ENCODE peak calls at places on chromosomes 16 and 17, in seven cellular contexts. D is choroid plexus epithelial cell, Y is AG04449, I is Caco-2, T is endothelial cell, R is IMR-90, X is brain microvascular endothelial cell. U is an unnamed sample.

GRCh38 chr16:65833171-65833871 is 533.2 kb upstream of the CDH5 start:
- DNase-seq in R (peak), X (peak), I (no peak), Y (peak), D (peak), T (no peak), U (no peak)

GRCh38 chr17:250487-251300 is 69.2 kb upstream of the DOC2B start:
- DNase-seq in X (no peak), Y (no peak), I (no peak), D (no peak), R (no peak), T (no peak), U (no peak)

GRCh38 chr17:20242271-20242670 is 225.1 kb downstream of the LGALS9B start:
- DNase-seq in D (no peak), Y (no peak), X (no peak), I (no peak), R (no peak), T (no peak), U (no peak)

GRCh38 chr16:67336646-67337045 is 10.0 kb downstream of the LRRC36 start:
- DNase-seq in D (no peak), X (no peak), I (no peak), T (no peak), R (no peak), Y (no peak), U (no peak)

GRCh38 chr16:24540575-24541240 is 1.3 kb downstream of the RBBP6 start:
- DNase-seq in T (no peak), Y (no peak), X (no peak), I (peak), R (peak), D (peak), U (peak)

GRCh38 chr17:82963104-82963950 is 116.1 kb upstream of the METRNL start:
- DNase-seq in R (peak), I (peak), T (peak), Y (no peak), D (peak), X (peak), U (no peak)

GRCh38 chr17:28105501-28105900 is 63.0 kb downstream of the NLK start:
- DNase-seq in T (no peak), X (no peak), Y (no peak), D (no peak), I (no peak), R (no peak), U (no peak)

GRCh38 chr16:58481931-58482330 is 18.0 kb upstream of the NDRG4 start:
- DNase-seq in D (no peak), T (no peak), R (no peak), I (no peak), Y (no peak), X (no peak), U (no peak)

GRCh38 chr17:39450051-39450450 is 1.0 kb downstream of the MED1 start:
- DNase-seq in I (peak), Y (no peak), X (no peak), T (no peak), D (no peak), R (no peak), U (peak)

GRCh38 chr17:81898029-81898866 is 3.8 kb upstream of the NPB start:
- DNase-seq in T (no peak), R (peak), Y (peak), I (no peak), X (peak), D (peak), U (no peak)

GRCh38 chr17:37885136-37885535 is 39.1 kb upstream of the TBC1D3K start:
- DNase-seq in T (no peak), X (no peak), R (no peak), Y (no peak), I (no peak), D (no peak), U (no peak)

GRCh38 chr17:37884516-37884915 is 39.7 kb upstream of the TBC1D3K start:
- DNase-seq in R (no peak), Y (no peak), D (no peak), I (no peak), X (no peak), T (no peak), U (no peak)

GRCh38 chr17:37888881-37889280 is 35.3 kb upstream of the TBC1D3K start:
- DNase-seq in R (no peak), T (no peak), X (no peak), D (no peak), I (peak), Y (no peak), U (no peak)
- TF ChIP-seq CTCF in R (no peak), T (no peak), X (no peak), D (no peak), I (no peak), Y (no peak), U (no peak)

GRCh38 chr17:71081666-71082065 is 912.3 kb downstream of the KCNJ2 start:
- DNase-seq in Y (no peak), R (no peak), D (no peak), T (no peak), X (no peak), I (no peak), U (no peak)

GRCh38 chr17:71084838-71085237 is 915.5 kb downstream of the KCNJ2 start:
- DNase-seq in I (no peak), T (no peak), D (no peak), R (no peak), Y (no peak), X (no peak), U (no peak)

GRCh38 chr17:71084219-71084618 is 914.9 kb downstream of the KCNJ2 start:
- DNase-seq in I (peak), R (peak), T (peak), Y (no peak), D (peak), X (peak), U (peak)

GRCh38 chr17:71080937-71081336 is 911.6 kb downstream of the KCNJ2 start:
- DNase-seq in Y (no peak), T (no peak), I (no peak), X (no peak), R (no peak), D (no peak), U (no peak)

DNA sequence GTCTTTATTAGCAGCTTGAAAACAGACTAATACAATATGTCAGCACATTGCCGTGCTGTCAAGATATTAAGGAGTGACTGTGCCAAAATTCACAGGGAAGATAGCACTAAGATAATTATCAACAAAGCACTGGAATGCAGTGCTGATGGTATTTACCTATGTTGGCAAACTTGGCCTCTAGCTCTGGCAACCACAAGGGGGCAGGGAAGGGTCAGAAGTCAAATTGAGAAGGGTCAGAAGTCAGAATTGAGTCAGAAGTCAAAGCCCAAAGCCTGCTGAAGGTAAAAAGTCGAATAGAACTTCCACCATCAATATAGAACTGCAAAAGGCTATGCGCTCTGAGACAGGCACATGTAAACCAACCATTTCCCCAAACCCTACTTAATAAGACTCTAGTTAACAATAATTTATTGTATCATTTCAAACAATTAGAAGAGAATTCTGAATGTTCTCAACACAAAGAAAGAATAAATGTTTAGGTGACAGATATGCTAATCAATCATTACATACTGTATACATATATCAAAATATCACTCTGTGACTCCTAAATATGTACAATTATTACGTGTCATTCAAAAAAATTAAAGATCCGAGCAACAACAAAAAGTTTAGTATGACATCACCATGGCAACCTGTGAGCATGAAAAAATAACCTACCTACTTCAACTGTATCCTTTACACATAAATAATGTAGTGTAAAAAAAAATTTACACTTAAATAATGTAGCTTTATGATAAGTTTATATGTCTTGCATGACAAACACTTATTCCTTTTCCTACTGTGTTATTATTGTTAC is 916.1 kb downstream of the KCNJ2 start:
- DNase-seq in I (peak), D (no peak), Y (no peak), R (no peak), T (peak), X (no peak), U (peak)
- TF ChIP-seq CTCF in I (peak), D (peak), Y (no peak), R (peak), T (peak), X (peak), U (no peak)

GRCh38 chr16:5046914-5047313 is 13.2 kb upstream of the NAGPA start:
- DNase-seq in T (no peak), D (no peak), R (no peak), Y (no peak), I (no peak), X (no peak), U (no peak)

GRCh38 chr16:5045499-5046115 is 11.9 kb upstream of the NAGPA start:
- DNase-seq in I (no peak), D (no peak), X (no peak), T (no peak), R (no peak), Y (no peak), U (no peak)

GRCh38 chr16:5041604-5042133 is 7.9 kb upstream of the NAGPA start:
- DNase-seq in I (no peak), D (peak), Y (peak), T (no peak), R (peak), X (peak), U (no peak)

GRCh38 chr16:5044011-5044540 is 10.3 kb upstream of the NAGPA start:
- DNase-seq in R (no peak), Y (no peak), X (no peak), D (no peak), I (no peak), T (no peak), U (no peak)

DNA sequence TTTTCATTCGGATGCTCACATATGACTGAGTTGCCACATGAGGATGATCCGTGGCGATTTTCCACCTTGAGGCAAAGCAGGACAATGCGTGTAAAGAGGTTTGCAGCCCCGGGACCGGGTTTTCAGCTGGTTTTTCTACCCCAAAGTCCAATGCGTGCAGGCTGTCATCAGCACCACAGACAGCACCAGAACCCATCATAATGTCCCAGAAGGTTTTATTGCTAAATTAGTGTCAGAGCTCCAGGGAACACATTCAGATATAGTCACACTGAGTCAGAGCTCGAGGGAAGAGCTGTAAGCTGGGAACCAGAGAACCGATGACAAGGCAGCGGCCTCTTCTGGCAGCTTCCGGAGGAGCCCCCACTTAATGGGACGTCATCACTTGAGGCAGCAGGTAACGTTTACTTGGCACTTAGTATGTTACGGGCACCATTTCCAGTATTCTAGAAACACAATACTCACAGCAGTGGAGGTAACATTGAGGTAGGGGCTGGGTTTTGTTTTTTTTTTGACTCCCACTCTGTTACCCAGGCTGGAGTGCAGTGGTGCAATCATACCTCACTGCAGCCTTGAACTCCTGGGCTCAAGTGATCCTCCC is 8.9 kb upstream of the NAGPA start:
- DNase-seq in T (no peak), X (peak), R (peak), D (peak), Y (no peak), I (no peak), U (no peak)
- TF ChIP-seq CTCF in T (no peak), X (peak), R (peak), D (peak), Y (no peak), I (peak), U (no peak)

GRCh38 chr16:85396879-85397871 is 215.9 kb upstream of the GSE1 start:
- DNase-seq in R (no peak), X (no peak), Y (no peak), T (no peak), I (peak), D (peak), U (peak)
- TF ChIP-seq CTCF in R (no peak), X (peak), Y (no peak), T (no peak), I (peak), D (peak), U (no peak)

DNA sequence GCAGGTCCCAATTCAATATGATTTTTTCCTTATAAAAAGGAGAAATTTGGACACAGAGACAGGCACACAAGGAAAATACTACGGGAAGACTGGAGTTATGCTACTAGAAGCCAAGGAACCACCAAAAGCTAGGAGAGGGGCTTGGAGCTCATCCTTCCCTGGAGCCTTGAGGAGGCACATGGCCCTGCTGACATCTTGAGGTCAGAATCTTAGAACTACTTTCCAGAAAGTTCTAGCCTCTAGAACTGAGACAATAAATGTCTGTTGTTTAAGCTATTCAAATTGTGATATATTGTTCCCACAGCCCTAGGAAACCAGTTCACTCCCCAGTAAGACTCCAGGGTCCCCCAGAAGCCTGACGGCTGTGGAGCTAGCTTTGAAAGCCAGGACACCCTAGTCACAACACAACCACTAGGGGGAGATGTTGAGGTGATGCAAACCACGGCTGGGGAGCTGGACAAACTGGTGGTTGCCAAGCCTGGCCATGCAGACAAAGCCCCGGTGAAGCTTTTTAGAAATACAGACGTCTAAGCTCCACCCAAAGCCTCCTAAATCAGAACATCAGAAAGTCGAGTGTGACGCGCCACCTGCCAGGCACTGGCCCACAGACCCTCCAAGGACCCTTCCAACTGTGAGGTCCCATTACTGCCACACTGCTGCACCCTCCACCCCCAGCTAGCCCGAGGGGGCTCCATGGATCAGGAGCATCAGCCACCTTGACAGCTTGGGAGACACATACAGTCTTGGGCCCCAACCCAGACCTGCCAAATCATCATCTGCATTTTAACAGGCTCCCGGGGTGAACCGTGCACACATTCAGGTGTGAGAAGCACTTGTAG is 106.4 kb downstream of the SLC39A11 start:
- DNase-seq in Y (no peak), R (peak), D (peak), X (peak), I (peak), T (peak), U (peak)
- TF ChIP-seq CTCF in Y (peak), R (peak), D (peak), X (peak), I (peak), T (peak), U (peak)

DNA sequence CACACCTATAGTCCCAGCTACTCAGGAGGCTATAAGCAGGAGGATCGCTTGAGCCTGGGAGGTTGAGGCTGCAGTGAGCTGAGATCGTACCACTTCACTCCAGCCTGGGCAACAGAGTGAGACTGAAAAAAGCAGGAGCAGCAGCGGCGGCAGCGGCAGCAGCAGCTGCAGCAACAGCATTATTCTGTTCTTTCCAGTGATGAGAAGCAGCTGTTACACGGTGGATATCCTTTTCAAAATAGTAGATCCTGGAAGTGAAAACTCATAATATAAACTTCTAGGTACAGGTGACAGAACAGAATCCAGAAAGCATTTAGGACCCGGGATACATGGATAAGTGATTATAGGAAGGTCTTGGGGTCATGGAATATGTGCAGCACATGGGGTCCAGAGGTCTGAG is 17.8 kb upstream of the HNF1B start:
- DNase-seq in I (no peak), R (peak), D (no peak), T (no peak), X (no peak), Y (no peak), U (no peak)
- TF ChIP-seq CTCF in I (no peak), R (no peak), D (no peak), T (no peak), X (no peak), Y (no peak), U (no peak)